ENCODE peak calls at places on chromosome 18, in six cellular contexts. One of them, this sample, is unnamed.

GRCh38 chr18:23710946-23711345 is 21.7 kb downstream of the LAMA3 start:
- DNase-seq in kidney: no peak
- DNase-seq in A549: no peak
- DNase-seq in fibroblast of lung: no peak
- DNase-seq in HCT116: no peak
- DNase-seq in ovary: no peak
- DNase-seq in this sample: no peak

GRCh38 chr18:26621161-26622026 is 73.0 kb upstream of the KCTD1 start:
- DNase-seq in HCT116: peak; percentile 23
- DNase-seq in A549: peak; percentile 21
- DNase-seq in ovary: no peak
- DNase-seq in kidney: no peak
- DNase-seq in fibroblast of lung: no peak
- DNase-seq in this sample: no peak

GRCh38 chr18:11857177-11857887 is 6.1 kb downstream of the CHMP1B start:
- DNase-seq in kidney: no peak
- DNase-seq in ovary: peak; percentile 23
- DNase-seq in fibroblast of lung: peak; percentile 100
- DNase-seq in A549: peak; percentile 90
- DNase-seq in HCT116: peak; percentile 95
- DNase-seq in this sample: peak; percentile 69

GRCh38 chr18:25350561-25351201 is 1.3 kb downstream of the ZNF521 start:
- DNase-seq in HCT116: no peak
- DNase-seq in ovary: peak; percentile 81
- DNase-seq in A549: no peak
- DNase-seq in kidney: peak; percentile 70
- DNase-seq in fibroblast of lung: peak; percentile 62
- DNase-seq in this sample: no peak

GRCh38 chr18:63479826-63480225 is 3.1 kb downstream of the SERPINB5 start:
- DNase-seq in ovary: no peak
- DNase-seq in A549: no peak
- DNase-seq in kidney: no peak
- DNase-seq in HCT116: no peak
- DNase-seq in fibroblast of lung: no peak
- DNase-seq in this sample: no peak

GRCh38 chr18:24987933-24988840 is 363.8 kb downstream of the ZNF521 start:
- DNase-seq in fibroblast of lung: no peak
- DNase-seq in HCT116: no peak
- DNase-seq in kidney: no peak
- DNase-seq in ovary: no peak
- DNase-seq in A549: no peak
- DNase-seq in this sample: no peak

GRCh38 chr18:45335644-45336043 is 279.6 kb upstream of the SLC14A2 start:
- DNase-seq in kidney: no peak
- DNase-seq in fibroblast of lung: peak; percentile 75
- DNase-seq in A549: no peak
- DNase-seq in HCT116: no peak
- DNase-seq in ovary: no peak
- DNase-seq in this sample: no peak

GRCh38 chr18:34809697-34810096 is 99.6 kb downstream of the DTNA start:
- DNase-seq in kidney: no peak
- DNase-seq in ovary: peak; percentile 71
- DNase-seq in HCT116: peak; percentile 50
- DNase-seq in A549: no peak
- DNase-seq in fibroblast of lung: peak; percentile 25
- DNase-seq in this sample: no peak

GRCh38 chr18:22542400-22542835 is 124.7 kb upstream of the CTAGE1 start:
- DNase-seq in kidney: peak; percentile 81
- DNase-seq in A549: no peak
- DNase-seq in HCT116: no peak
- DNase-seq in fibroblast of lung: peak; percentile 81
- DNase-seq in ovary: peak; percentile 42
- DNase-seq in this sample: no peak

GRCh38 chr18:42976869-42977268 is 138.6 kb downstream of the RIT2 start:
- DNase-seq in kidney: no peak
- DNase-seq in ovary: no peak
- DNase-seq in HCT116: no peak
- DNase-seq in fibroblast of lung: no peak
- DNase-seq in A549: no peak
- DNase-seq in this sample: no peak

GRCh38 chr18:4318311-4318710 is 136.8 kb downstream of the DLGAP1 start:
- DNase-seq in kidney: no peak
- DNase-seq in fibroblast of lung: no peak
- DNase-seq in ovary: no peak
- DNase-seq in A549: no peak
- DNase-seq in HCT116: no peak
- DNase-seq in this sample: no peak
- H3K4me3 ChIP-seq in kidney: no peak overlapping the region
- H3K4me3 ChIP-seq in fibroblast of lung: no peak overlapping the region
- H3K4me3 ChIP-seq in ovary: no peak overlapping the region
- H3K4me3 ChIP-seq in A549: no peak overlapping the region
- H3K4me3 ChIP-seq in HCT116: no peak overlapping the region
- H3K4me3 ChIP-seq in this sample: no peak overlapping the region

DNA sequence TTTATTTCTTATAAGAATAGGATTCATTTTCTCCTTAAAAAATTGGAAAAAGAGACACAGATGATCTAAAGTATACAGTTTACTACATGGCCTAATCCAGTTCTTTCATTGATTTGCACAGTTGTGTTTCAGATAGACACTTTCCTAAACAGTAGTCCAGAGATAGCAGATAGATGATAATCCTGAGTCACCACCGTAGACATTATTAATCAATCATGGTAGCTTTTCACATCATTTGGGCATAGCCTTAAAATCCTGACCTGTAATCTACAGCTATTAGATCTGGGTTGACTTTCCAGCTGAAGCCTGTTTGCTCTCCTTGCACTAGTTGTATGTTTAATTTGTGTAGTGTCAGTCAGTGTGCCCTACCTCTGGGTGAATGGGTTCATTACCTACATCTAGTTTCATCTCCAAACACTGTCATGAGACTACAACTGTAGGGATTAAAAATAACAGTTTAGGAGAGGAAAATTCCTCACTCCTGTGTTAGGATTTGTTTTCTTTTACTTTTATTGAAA is 14.1 kb downstream of the C18orf63 start:
- DNase-seq in fibroblast of lung: no peak
- DNase-seq in kidney: no peak
- DNase-seq in HCT116: no peak
- DNase-seq in ovary: no peak
- DNase-seq in A549: no peak
- DNase-seq in this sample: no peak
- H3K27ac ChIP-seq in fibroblast of lung: no peak overlapping the region
- H3K27ac ChIP-seq in kidney: no peak overlapping the region
- H3K27ac ChIP-seq in HCT116: no peak overlapping the region
- H3K27ac ChIP-seq in ovary: no peak overlapping the region
- H3K27ac ChIP-seq in A549: no peak overlapping the region
- H3K27ac ChIP-seq in this sample: no peak overlapping the region

DNA sequence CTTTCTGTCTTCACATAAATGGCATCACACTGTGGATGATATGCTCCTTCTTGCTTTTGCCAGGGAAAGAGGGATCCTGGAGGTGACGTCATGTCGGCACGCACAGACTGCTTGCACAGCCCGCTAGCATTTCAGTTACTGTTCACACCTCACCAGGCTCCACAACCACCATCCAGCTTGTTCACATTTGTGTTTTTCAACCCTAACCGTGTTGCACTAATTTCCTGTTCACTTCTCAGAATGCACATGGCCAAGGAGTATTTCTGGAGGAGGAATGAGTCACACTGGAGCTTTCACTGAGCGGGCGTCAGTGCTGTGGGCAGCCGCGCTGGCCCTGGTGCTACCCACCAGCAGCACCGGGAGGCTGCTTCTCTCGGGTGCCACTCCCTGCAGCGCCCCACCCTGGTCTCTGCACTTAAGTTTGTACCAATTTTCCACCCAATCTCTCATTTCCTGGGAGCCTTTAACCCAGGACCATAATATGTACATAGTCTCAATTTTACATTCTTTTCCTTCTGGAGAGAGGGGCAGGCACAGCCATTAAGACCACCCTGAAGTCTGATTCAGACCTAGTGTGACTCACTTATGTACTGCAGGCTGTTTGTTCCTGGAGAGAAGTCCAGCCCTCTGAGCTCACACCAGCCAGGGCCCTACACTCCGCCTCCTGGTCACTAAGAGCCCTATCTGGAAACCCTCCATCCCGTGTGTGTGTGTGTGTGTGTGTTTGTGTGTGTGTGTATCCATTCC is 65.1 kb downstream of the MBP start:
- DNase-seq in kidney: no peak
- DNase-seq in fibroblast of lung: peak; percentile 96
- DNase-seq in A549: peak; percentile 55
- DNase-seq in ovary: peak; percentile 69
- DNase-seq in HCT116: peak; percentile 75
- DNase-seq in this sample: peak; percentile 62
- H3K4me3 ChIP-seq in kidney: no peak overlapping the region
- H3K4me3 ChIP-seq in fibroblast of lung: no peak overlapping the region
- H3K4me3 ChIP-seq in A549: no peak overlapping the region
- H3K4me3 ChIP-seq in ovary: no peak overlapping the region
- H3K4me3 ChIP-seq in HCT116: no peak overlapping the region
- H3K4me3 ChIP-seq in this sample: peak overlapping the region; percentile 50

GRCh38 chr18:8293184-8293583 is 316.1 kb upstream of the RAB12 start:
- DNase-seq in A549: no peak
- DNase-seq in fibroblast of lung: no peak
- DNase-seq in HCT116: no peak
- DNase-seq in ovary: no peak
- DNase-seq in kidney: no peak
- DNase-seq in this sample: no peak
- H3K27ac ChIP-seq in A549: no peak overlapping the region
- H3K27ac ChIP-seq in fibroblast of lung: no peak overlapping the region
- H3K27ac ChIP-seq in HCT116: no peak overlapping the region
- H3K27ac ChIP-seq in ovary: no peak overlapping the region
- H3K27ac ChIP-seq in kidney: no peak overlapping the region
- H3K27ac ChIP-seq in this sample: no peak overlapping the region

GRCh38 chr18:3153107-3153704 is 66.6 kb downstream of the MYOM1 start:
- DNase-seq in kidney: no peak
- DNase-seq in HCT116: no peak
- DNase-seq in A549: no peak
- DNase-seq in fibroblast of lung: no peak
- DNase-seq in ovary: no peak
- DNase-seq in this sample: no peak

GRCh38 chr18:3156325-3156640 is 63.5 kb downstream of the MYOM1 start:
- DNase-seq in ovary: no peak
- DNase-seq in kidney: no peak
- DNase-seq in A549: no peak
- DNase-seq in fibroblast of lung: no peak
- DNase-seq in HCT116: no peak
- DNase-seq in this sample: no peak

GRCh38 chr18:3151379-3152264 is 68.1 kb downstream of the MYOM1 start:
- DNase-seq in A549: peak; percentile 17
- DNase-seq in fibroblast of lung: peak; percentile 20
- DNase-seq in ovary: no peak
- DNase-seq in kidney: no peak
- DNase-seq in HCT116: no peak
- DNase-seq in this sample: no peak

GRCh38 chr18:3152294-3152693 is 67.5 kb downstream of the MYOM1 start:
- DNase-seq in fibroblast of lung: no peak
- DNase-seq in kidney: no peak
- DNase-seq in A549: no peak
- DNase-seq in ovary: no peak
- DNase-seq in HCT116: no peak
- DNase-seq in this sample: no peak

DNA sequence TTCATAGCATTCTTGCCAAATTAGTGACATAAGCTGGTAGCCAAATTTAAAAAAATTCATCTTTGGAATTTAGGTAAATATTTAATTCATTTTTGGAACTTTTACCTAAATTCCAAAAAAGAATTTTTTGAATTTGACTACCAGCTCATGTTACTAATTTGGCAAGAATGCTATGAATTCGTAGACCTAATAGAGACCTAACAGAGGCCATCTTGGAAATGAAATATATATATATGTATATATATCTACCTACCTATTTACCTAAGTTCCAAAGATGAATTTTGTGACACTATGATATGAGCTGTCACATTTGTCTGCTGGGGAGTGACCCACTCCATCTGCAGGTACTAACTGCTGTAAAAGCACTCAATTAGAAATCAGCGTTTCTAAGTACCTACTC is 65.6 kb downstream of the MYOM1 start:
- DNase-seq in A549: no peak
- DNase-seq in HCT116: no peak
- DNase-seq in ovary: no peak
- DNase-seq in fibroblast of lung: no peak
- DNase-seq in kidney: no peak
- DNase-seq in this sample: no peak
- H3K4me3 ChIP-seq in A549: no peak overlapping the region
- H3K4me3 ChIP-seq in HCT116: no peak overlapping the region
- H3K4me3 ChIP-seq in ovary: no peak overlapping the region
- H3K4me3 ChIP-seq in fibroblast of lung: no peak overlapping the region
- H3K4me3 ChIP-seq in kidney: no peak overlapping the region
- H3K4me3 ChIP-seq in this sample: no peak overlapping the region

GRCh38 chr18:77051581-77052296 is 80.8 kb downstream of the MBP start:
- DNase-seq in A549: no peak
- DNase-seq in fibroblast of lung: no peak
- DNase-seq in HCT116: no peak
- DNase-seq in ovary: no peak
- DNase-seq in kidney: no peak
- DNase-seq in this sample: no peak

GRCh38 chr18:77052656-77053309 is 79.8 kb downstream of the MBP start:
- DNase-seq in A549: no peak
- DNase-seq in fibroblast of lung: no peak
- DNase-seq in HCT116: no peak
- DNase-seq in ovary: no peak
- DNase-seq in kidney: no peak
- DNase-seq in this sample: no peak

GRCh38 chr18:77052297-77052645 is 80.3 kb downstream of the MBP start:
- DNase-seq in HCT116: no peak
- DNase-seq in A549: no peak
- DNase-seq in kidney: no peak
- DNase-seq in fibroblast of lung: no peak
- DNase-seq in ovary: no peak
- DNase-seq in this sample: no peak

GRCh38 chr18:77047803-77048419 is 84.7 kb downstream of the MBP start:
- DNase-seq in kidney: no peak
- DNase-seq in HCT116: no peak
- DNase-seq in fibroblast of lung: no peak
- DNase-seq in A549: no peak
- DNase-seq in ovary: no peak
- DNase-seq in this sample: no peak

DNA sequence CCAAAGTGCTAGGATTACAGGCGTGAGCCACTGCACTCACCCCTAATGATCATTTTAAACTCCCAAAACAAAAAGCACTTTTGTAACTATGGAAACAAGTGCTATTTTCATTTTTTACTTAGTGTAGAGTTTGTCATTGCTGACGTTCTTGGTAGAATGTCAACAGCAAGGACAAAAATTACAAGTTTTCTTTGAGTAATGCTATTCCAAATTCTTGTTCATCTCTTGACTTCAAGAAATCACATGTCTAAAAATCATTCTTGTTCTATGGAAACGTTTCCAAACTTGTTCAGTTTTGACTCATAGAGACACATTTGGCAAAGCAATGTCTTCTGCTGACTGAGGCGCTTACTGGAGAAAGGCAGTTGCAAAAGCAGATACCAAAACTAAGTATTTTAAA is 82.6 kb downstream of the MBP start:
- DNase-seq in A549: no peak
- DNase-seq in kidney: no peak
- DNase-seq in fibroblast of lung: no peak
- DNase-seq in ovary: no peak
- DNase-seq in HCT116: no peak
- DNase-seq in this sample: no peak
- H3K27ac ChIP-seq in A549: no peak overlapping the region
- H3K27ac ChIP-seq in kidney: no peak overlapping the region
- H3K27ac ChIP-seq in fibroblast of lung: no peak overlapping the region
- H3K27ac ChIP-seq in ovary: no peak overlapping the region
- H3K27ac ChIP-seq in HCT116: no peak overlapping the region
- H3K27ac ChIP-seq in this sample: peak overlapping the region; percentile 44

This sample was measured in thoracic aorta.